ENCODE peak calls at places on chromosome 2, in five cellular contexts. F is chondrocyte, T is IMR-90, H is GM12865, P is ovary. X is an unnamed sample.

GRCh38 chr2:153287109-153287801 is 191.3 kb downstream of the RPRM start:
- DNase-seq in F (no peak), P (no peak), T (no peak), H (no peak), X (peak)

GRCh38 chr2:142973160-142973821 is 95.8 kb downstream of the KYNU start:
- DNase-seq in H (no peak), P (no peak), T (no peak), F (no peak), X (no peak)

GRCh38 chr2:160401895-160402294 is 91.7 kb downstream of the RBMS1 start:
- DNase-seq in T (no peak), P (no peak), H (no peak), F (no peak), X (peak)

GRCh38 chr2:101277111-101277510 is 24.4 kb downstream of the CNOT11 start:
- DNase-seq in P (no peak), H (no peak), F (no peak), T (peak), X (no peak)

GRCh38 chr2:71082402-71083252 is 14.2 kb downstream of the NAGK start:
- DNase-seq in F (no peak), H (peak), P (no peak), T (no peak), X (no peak)

GRCh38 chr2:109472331-109473005 is 141.3 kb downstream of the SEPTIN10 start:
- DNase-seq in F (peak), T (no peak), H (no peak), P (no peak), X (no peak)

GRCh38 chr2:27171351-27171848 is 22.6 kb downstream of the TCF23 start:
- DNase-seq in H (no peak), T (no peak), F (no peak), P (no peak), X (no peak)

GRCh38 chr2:191566347-191566746 is 111.6 kb upstream of the NABP1 start:
- DNase-seq in T (peak), F (no peak), P (no peak), H (peak), X (peak)

GRCh38 chr2:55137024-55137958 is 87.0 kb upstream of the RTN4 start:
- DNase-seq in T (no peak), P (no peak), F (no peak), H (no peak), X (no peak)

GRCh38 chr2:237073552-237073951 is 12.1 kb upstream of the COPS8 start:
- DNase-seq in P (no peak), T (peak), F (no peak), H (no peak), X (no peak)

GRCh38 chr2:232276739-232277313 is 101.7 kb upstream of the ALPP start:
- DNase-seq in P (no peak), H (no peak), T (no peak), F (no peak), X (no peak)

GRCh38 chr2:236679906-236680305 is 110.3 kb downstream of the ACKR3 start:
- DNase-seq in P (no peak), T (peak), F (no peak), H (no peak), X (no peak)

GRCh38 chr2:33417093-33417492 is 59.4 kb upstream of the RASGRP3 start:
- DNase-seq in T (no peak), P (no peak), H (no peak), F (no peak), X (no peak)

GRCh38 chr2:33425156-33425555 is 51.3 kb upstream of the RASGRP3 start:
- DNase-seq in P (no peak), T (no peak), H (no peak), F (no peak), X (no peak)

GRCh38 chr2:33420726-33421125 is 55.7 kb upstream of the RASGRP3 start:
- DNase-seq in T (peak), P (no peak), F (no peak), H (no peak), X (no peak)

GRCh38 chr2:33421820-33422219 is 54.6 kb upstream of the RASGRP3 start:
- DNase-seq in T (no peak), H (no peak), P (no peak), F (no peak), X (no peak)

GRCh38 chr2:33419548-33420255 is 56.7 kb upstream of the RASGRP3 start:
- DNase-seq in T (peak), H (no peak), F (no peak), P (no peak), X (no peak)
- TF ChIP-seq CTCF in T (no peak), H (no peak), F (peak), P (no peak), X (no peak)

DNA sequence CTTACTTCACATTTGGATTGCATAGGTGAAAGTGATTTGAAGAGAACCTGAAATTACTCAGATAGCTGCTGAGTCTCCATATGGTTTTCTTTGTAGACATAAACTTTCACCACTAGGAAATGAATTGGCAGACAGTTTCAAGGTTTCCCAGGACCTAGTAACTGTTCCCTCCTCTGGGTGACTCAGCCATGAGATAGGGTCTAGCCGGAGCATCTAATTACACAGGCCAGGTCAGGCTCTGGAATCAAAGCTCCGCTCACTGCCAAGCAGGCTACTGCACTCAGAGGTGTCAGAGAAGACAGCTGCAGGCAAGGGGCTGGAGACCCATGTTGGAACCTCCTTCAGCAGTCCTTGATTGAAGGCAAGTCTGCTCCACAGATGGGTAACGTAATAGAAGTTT is 429.2 kb downstream of the TNS1 start:
- DNase-seq in T (peak), H (no peak), P (peak), F (no peak), X (no peak)
- TF ChIP-seq CTCF in T (peak), H (no peak), P (no peak), F (peak), X (no peak)

GRCh38 chr2:185526156-185526555 is 212.4 kb upstream of the FSIP2 start:
- DNase-seq in T (no peak), F (no peak), P (no peak), H (no peak), X (no peak)

GRCh38 chr2:185522472-185522871 is 216.1 kb upstream of the FSIP2 start:
- DNase-seq in H (no peak), P (no peak), T (no peak), F (no peak), X (no peak)
- TF ChIP-seq CTCF in H (no peak), P (no peak), T (no peak), F (peak), X (no peak)

GRCh38 chr2:171999604-172000469 is at the start of gene METAP1D:
- DNase-seq in F (peak), T (peak), H (peak), P (peak), X (peak)
- TF ChIP-seq CTCF in F (no peak), T (no peak), H (no peak), P (no peak), X (no peak)

GRCh38 chr2:84643991-84644390 is 127.7 kb downstream of the DNAH6 start:
- DNase-seq in P (no peak), H (no peak), T (no peak), F (no peak), X (no peak)
- TF ChIP-seq CTCF in P (no peak), H (no peak), T (no peak), F (no peak), X (no peak)

DNA sequence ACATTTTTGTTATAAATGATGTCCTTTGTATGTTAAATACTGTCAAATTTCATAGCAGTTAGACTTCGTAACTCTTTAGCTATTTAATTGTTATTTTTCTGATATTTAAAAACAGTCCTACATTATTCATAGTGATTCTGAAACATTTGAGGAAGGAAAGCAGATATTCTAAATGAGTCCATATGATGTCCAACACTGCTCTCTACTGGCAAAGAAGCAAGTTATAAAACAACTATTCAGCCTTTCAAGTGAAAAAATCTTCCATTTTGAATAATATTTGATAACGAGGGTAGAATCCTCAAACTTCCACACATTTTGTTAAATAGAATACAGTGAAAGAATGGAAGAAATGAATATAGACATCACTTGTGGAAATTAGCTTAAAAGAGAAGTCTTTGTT is 220.8 kb downstream of the GULP1 start:
- DNase-seq in F (no peak), H (peak), P (no peak), T (peak), X (no peak)
- TF ChIP-seq CTCF in F (peak), H (peak), P (peak), T (peak), X (peak)

GRCh38 chr2:113739849-113740248 is 16.6 kb downstream of the SLC35F5 start:
- DNase-seq in H (no peak), P (no peak), T (no peak), F (no peak), X (no peak)

GRCh38 chr2:113734187-113734586 is 22.3 kb downstream of the SLC35F5 start:
- DNase-seq in F (no peak), H (peak), P (no peak), T (no peak), X (no peak)
- TF ChIP-seq CTCF in F (no peak), H (no peak), P (no peak), T (no peak), X (no peak)

DNA sequence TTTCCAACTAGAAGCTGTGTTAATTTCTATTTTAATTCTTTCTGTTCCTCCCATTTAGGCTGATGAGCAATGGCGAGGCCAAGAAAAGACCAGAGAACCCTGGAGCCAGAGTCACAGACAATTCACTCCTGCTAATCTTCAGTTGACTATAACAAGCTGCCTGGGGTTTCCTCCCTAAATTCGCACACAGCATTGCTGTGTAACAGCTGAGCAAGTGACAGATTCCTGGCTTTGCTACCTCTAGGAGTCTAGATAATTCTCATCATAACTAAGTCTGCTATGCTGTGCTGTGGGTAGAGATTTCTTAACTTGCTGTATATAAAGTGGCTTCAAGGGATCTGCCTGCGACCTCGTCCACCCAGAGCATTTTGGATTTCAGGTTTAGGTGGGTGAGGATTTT is 131.3 kb upstream of the REV1 start:
- DNase-seq in T (no peak), H (no peak), F (no peak), P (no peak), X (no peak)
- TF ChIP-seq CTCF in T (no peak), H (no peak), F (no peak), P (no peak), X (no peak)

GRCh38 chr2:40227200-40227599 is 224.7 kb downstream of the SLC8A1 start:
- DNase-seq in H (no peak), P (no peak), T (peak), F (no peak), X (no peak)

GRCh38 chr2:40228296-40228695 is 223.6 kb downstream of the SLC8A1 start:
- DNase-seq in T (no peak), P (no peak), F (no peak), H (no peak), X (no peak)

GRCh38 chr2:40230186-40230585 is 221.7 kb downstream of the SLC8A1 start:
- DNase-seq in T (no peak), F (no peak), P (no peak), H (no peak), X (no peak)

GRCh38 chr2:40225670-40226069 is 226.2 kb downstream of the SLC8A1 start:
- DNase-seq in T (no peak), H (no peak), P (no peak), F (no peak), X (no peak)

GRCh38 chr2:40230717-40231300 is 221.1 kb downstream of the SLC8A1 start:
- DNase-seq in H (no peak), F (no peak), T (no peak), P (no peak), X (no peak)
- TF ChIP-seq CTCF in H (no peak), F (peak), T (no peak), P (no peak), X (no peak)

DNA sequence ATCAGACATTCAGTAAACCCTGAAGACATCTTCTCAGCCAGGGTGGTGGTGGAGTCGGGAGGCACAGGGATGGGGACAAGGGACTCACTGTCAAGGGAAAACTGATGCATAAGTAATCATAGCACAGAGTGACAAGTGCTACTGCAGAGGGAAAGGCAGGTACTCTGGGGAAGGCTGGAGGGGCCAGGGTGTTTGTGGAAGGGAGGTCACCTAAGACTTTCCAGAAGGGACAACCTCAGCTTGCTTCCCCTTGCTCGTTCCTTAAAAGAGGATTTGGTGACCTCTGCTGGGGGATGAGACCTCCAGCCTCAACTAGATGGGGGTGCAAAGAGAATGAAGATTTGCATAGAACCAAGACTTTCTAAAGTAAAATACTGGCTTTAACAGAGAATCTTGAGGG is 99.5 kb downstream of the SLC4A3 start:
- DNase-seq in F (no peak), H (no peak), T (no peak), P (no peak), X (no peak)
- TF ChIP-seq CTCF in F (peak), H (no peak), T (no peak), P (no peak), X (no peak)